ENCODE peak calls at places on chromosomes 5 and 9, in eight cellular contexts. One of them, this sample, is unnamed.

GRCh38 chr9:70195456-70195855 is 63.3 kb upstream of the SMC5 start:
- DNase-seq in AG04450: no peak
- DNase-seq in Caco-2: no peak
- DNase-seq in right lobe of liver: no peak
- DNase-seq in activated T-helper 1 cell treated with anti-CD3 and anti-CD28 coated beads, Interleukin-2, amount 50 U/mL, for 16 hours: no peak
- DNase-seq in HT1080: no peak
- DNase-seq in stimulated activated CD4-positive, alpha-beta T cell treated with anti-CD3 and anti-CD28 coated beads, TNF-alpha, amount 100 ng/mL, for 48 hours: no peak
- DNase-seq in coronary artery: no peak
- DNase-seq in this sample: no peak

GRCh38 chr5:97162045-97162444 is 19.6 kb upstream of the LIX1 start:
- DNase-seq in AG04450: peak
- DNase-seq in Caco-2: peak
- DNase-seq in right lobe of liver: no peak
- DNase-seq in activated T-helper 1 cell treated with anti-CD3 and anti-CD28 coated beads, Interleukin-2, amount 50 U/mL, for 16 hours: no peak
- DNase-seq in HT1080: peak
- DNase-seq in stimulated activated CD4-positive, alpha-beta T cell treated with anti-CD3 and anti-CD28 coated beads, TNF-alpha, amount 100 ng/mL, for 48 hours: peak
- DNase-seq in coronary artery: no peak
- DNase-seq in this sample: no peak

GRCh38 chr9:113523421-113524141 is 60.1 kb downstream of the RGS3 start:
- DNase-seq in AG04450: no peak
- DNase-seq in Caco-2: no peak
- DNase-seq in right lobe of liver: peak
- DNase-seq in activated T-helper 1 cell treated with anti-CD3 and anti-CD28 coated beads, Interleukin-2, amount 50 U/mL, for 16 hours: peak
- DNase-seq in HT1080: peak
- DNase-seq in stimulated activated CD4-positive, alpha-beta T cell treated with anti-CD3 and anti-CD28 coated beads, TNF-alpha, amount 100 ng/mL, for 48 hours: peak
- DNase-seq in coronary artery: no peak
- DNase-seq in this sample: peak

GRCh38 chr5:32387176-32387575 is 57.4 kb downstream of the ZFR start:
- DNase-seq in AG04450: no peak
- DNase-seq in Caco-2: no peak
- DNase-seq in right lobe of liver: no peak
- DNase-seq in activated T-helper 1 cell treated with anti-CD3 and anti-CD28 coated beads, Interleukin-2, amount 50 U/mL, for 16 hours: no peak
- DNase-seq in HT1080: no peak
- DNase-seq in stimulated activated CD4-positive, alpha-beta T cell treated with anti-CD3 and anti-CD28 coated beads, TNF-alpha, amount 100 ng/mL, for 48 hours: no peak
- DNase-seq in coronary artery: no peak
- DNase-seq in this sample: no peak

GRCh38 chr9:112097712-112098688 is 77.1 kb downstream of the SUSD1 start:
- DNase-seq in AG04450: peak
- DNase-seq in Caco-2: peak
- DNase-seq in right lobe of liver: no peak
- DNase-seq in activated T-helper 1 cell treated with anti-CD3 and anti-CD28 coated beads, Interleukin-2, amount 50 U/mL, for 16 hours: peak
- DNase-seq in HT1080: peak
- DNase-seq in stimulated activated CD4-positive, alpha-beta T cell treated with anti-CD3 and anti-CD28 coated beads, TNF-alpha, amount 100 ng/mL, for 48 hours: peak
- DNase-seq in coronary artery: no peak
- DNase-seq in this sample: peak

GRCh38 chr5:673837-674629 is 19.1 kb downstream of the TPPP start:
- DNase-seq in AG04450: no peak
- DNase-seq in Caco-2: no peak
- DNase-seq in right lobe of liver: peak
- DNase-seq in activated T-helper 1 cell treated with anti-CD3 and anti-CD28 coated beads, Interleukin-2, amount 50 U/mL, for 16 hours: no peak
- DNase-seq in HT1080: no peak
- DNase-seq in stimulated activated CD4-positive, alpha-beta T cell treated with anti-CD3 and anti-CD28 coated beads, TNF-alpha, amount 100 ng/mL, for 48 hours: no peak
- DNase-seq in coronary artery: no peak
- DNase-seq in this sample: no peak

GRCh38 chr5:55096860-55097259 is 5.6 kb upstream of the GZMA start:
- DNase-seq in AG04450: no peak
- DNase-seq in Caco-2: no peak
- DNase-seq in right lobe of liver: no peak
- DNase-seq in activated T-helper 1 cell treated with anti-CD3 and anti-CD28 coated beads, Interleukin-2, amount 50 U/mL, for 16 hours: no peak
- DNase-seq in HT1080: no peak
- DNase-seq in stimulated activated CD4-positive, alpha-beta T cell treated with anti-CD3 and anti-CD28 coated beads, TNF-alpha, amount 100 ng/mL, for 48 hours: no peak
- DNase-seq in coronary artery: no peak
- DNase-seq in this sample: no peak

GRCh38 chr9:120710110-120710981 is 3.9 kb downstream of the MEGF9 start:
- DNase-seq in AG04450: no peak
- DNase-seq in Caco-2: no peak
- DNase-seq in right lobe of liver: no peak
- DNase-seq in activated T-helper 1 cell treated with anti-CD3 and anti-CD28 coated beads, Interleukin-2, amount 50 U/mL, for 16 hours: no peak
- DNase-seq in HT1080: no peak
- DNase-seq in stimulated activated CD4-positive, alpha-beta T cell treated with anti-CD3 and anti-CD28 coated beads, TNF-alpha, amount 100 ng/mL, for 48 hours: no peak
- DNase-seq in coronary artery: no peak
- DNase-seq in this sample: peak

GRCh38 chr5:180172447-180173197 is 36.4 kb downstream of the RASGEF1C start:
- DNase-seq in AG04450: no peak
- DNase-seq in Caco-2: no peak
- DNase-seq in right lobe of liver: no peak
- DNase-seq in activated T-helper 1 cell treated with anti-CD3 and anti-CD28 coated beads, Interleukin-2, amount 50 U/mL, for 16 hours: no peak
- DNase-seq in HT1080: no peak
- DNase-seq in stimulated activated CD4-positive, alpha-beta T cell treated with anti-CD3 and anti-CD28 coated beads, TNF-alpha, amount 100 ng/mL, for 48 hours: no peak
- DNase-seq in coronary artery: no peak
- DNase-seq in this sample: no peak

GRCh38 chr5:95771892-95772291 is 40.8 kb downstream of the RHOBTB3 start:
- DNase-seq in AG04450: no peak
- DNase-seq in Caco-2: no peak
- DNase-seq in right lobe of liver: no peak
- DNase-seq in activated T-helper 1 cell treated with anti-CD3 and anti-CD28 coated beads, Interleukin-2, amount 50 U/mL, for 16 hours: no peak
- DNase-seq in HT1080: no peak
- DNase-seq in stimulated activated CD4-positive, alpha-beta T cell treated with anti-CD3 and anti-CD28 coated beads, TNF-alpha, amount 100 ng/mL, for 48 hours: no peak
- DNase-seq in coronary artery: no peak
- DNase-seq in this sample: no peak

GRCh38 chr5:134784946-134785620 is 26.5 kb downstream of the DDX46 start:
- DNase-seq in AG04450: no peak
- DNase-seq in Caco-2: no peak
- DNase-seq in right lobe of liver: no peak
- DNase-seq in activated T-helper 1 cell treated with anti-CD3 and anti-CD28 coated beads, Interleukin-2, amount 50 U/mL, for 16 hours: no peak
- DNase-seq in HT1080: no peak
- DNase-seq in stimulated activated CD4-positive, alpha-beta T cell treated with anti-CD3 and anti-CD28 coated beads, TNF-alpha, amount 100 ng/mL, for 48 hours: no peak
- DNase-seq in coronary artery: no peak
- DNase-seq in this sample: no peak

GRCh38 chr5:78984020-78984610 is 995 bp downstream of the ARSB start:
- DNase-seq in AG04450: no peak
- DNase-seq in Caco-2: no peak
- DNase-seq in right lobe of liver: no peak
- DNase-seq in activated T-helper 1 cell treated with anti-CD3 and anti-CD28 coated beads, Interleukin-2, amount 50 U/mL, for 16 hours: no peak
- DNase-seq in HT1080: peak
- DNase-seq in stimulated activated CD4-positive, alpha-beta T cell treated with anti-CD3 and anti-CD28 coated beads, TNF-alpha, amount 100 ng/mL, for 48 hours: no peak
- DNase-seq in coronary artery: no peak
- DNase-seq in this sample: no peak

GRCh38 chr9:137592767-137593166 is 2.5 kb upstream of the ZMYND19 start:
- DNase-seq in AG04450: no peak
- DNase-seq in Caco-2: no peak
- DNase-seq in right lobe of liver: no peak
- DNase-seq in activated T-helper 1 cell treated with anti-CD3 and anti-CD28 coated beads, Interleukin-2, amount 50 U/mL, for 16 hours: no peak
- DNase-seq in HT1080: no peak
- DNase-seq in stimulated activated CD4-positive, alpha-beta T cell treated with anti-CD3 and anti-CD28 coated beads, TNF-alpha, amount 100 ng/mL, for 48 hours: no peak
- DNase-seq in coronary artery: no peak
- DNase-seq in this sample: no peak

GRCh38 chr9:95502248-95502647 is 14.5 kb downstream of the PTCH1 start:
- DNase-seq in AG04450: no peak
- DNase-seq in Caco-2: no peak
- DNase-seq in right lobe of liver: no peak
- DNase-seq in activated T-helper 1 cell treated with anti-CD3 and anti-CD28 coated beads, Interleukin-2, amount 50 U/mL, for 16 hours: no peak
- DNase-seq in HT1080: no peak
- DNase-seq in stimulated activated CD4-positive, alpha-beta T cell treated with anti-CD3 and anti-CD28 coated beads, TNF-alpha, amount 100 ng/mL, for 48 hours: no peak
- DNase-seq in coronary artery: no peak
- DNase-seq in this sample: no peak

GRCh38 chr5:172616136-172616535 is 24.9 kb upstream of the NEURL1B start:
- DNase-seq in AG04450: no peak
- DNase-seq in Caco-2: no peak
- DNase-seq in right lobe of liver: no peak
- DNase-seq in activated T-helper 1 cell treated with anti-CD3 and anti-CD28 coated beads, Interleukin-2, amount 50 U/mL, for 16 hours: no peak
- DNase-seq in HT1080: no peak
- DNase-seq in stimulated activated CD4-positive, alpha-beta T cell treated with anti-CD3 and anti-CD28 coated beads, TNF-alpha, amount 100 ng/mL, for 48 hours: no peak
- DNase-seq in coronary artery: no peak
- DNase-seq in this sample: no peak

GRCh38 chr5:57010786-57011185 is 58.9 kb upstream of the MIER3 start:
- DNase-seq in AG04450: no peak
- DNase-seq in Caco-2: no peak
- DNase-seq in right lobe of liver: no peak
- DNase-seq in activated T-helper 1 cell treated with anti-CD3 and anti-CD28 coated beads, Interleukin-2, amount 50 U/mL, for 16 hours: no peak
- DNase-seq in HT1080: no peak
- DNase-seq in stimulated activated CD4-positive, alpha-beta T cell treated with anti-CD3 and anti-CD28 coated beads, TNF-alpha, amount 100 ng/mL, for 48 hours: no peak
- DNase-seq in coronary artery: no peak
- DNase-seq in this sample: no peak

GRCh38 chr5:177094224-177095087 is 7.7 kb downstream of the FGFR4 start:
- DNase-seq in AG04450: peak
- DNase-seq in Caco-2: peak
- DNase-seq in right lobe of liver: peak
- DNase-seq in activated T-helper 1 cell treated with anti-CD3 and anti-CD28 coated beads, Interleukin-2, amount 50 U/mL, for 16 hours: no peak
- DNase-seq in HT1080: no peak
- DNase-seq in stimulated activated CD4-positive, alpha-beta T cell treated with anti-CD3 and anti-CD28 coated beads, TNF-alpha, amount 100 ng/mL, for 48 hours: no peak
- DNase-seq in coronary artery: peak
- DNase-seq in this sample: no peak

GRCh38 chr9:126953089-126953809 is 38.7 kb downstream of the RALGPS1 start:
- DNase-seq in AG04450: peak
- DNase-seq in Caco-2: no peak
- DNase-seq in right lobe of liver: no peak
- DNase-seq in activated T-helper 1 cell treated with anti-CD3 and anti-CD28 coated beads, Interleukin-2, amount 50 U/mL, for 16 hours: no peak
- DNase-seq in HT1080: no peak
- DNase-seq in stimulated activated CD4-positive, alpha-beta T cell treated with anti-CD3 and anti-CD28 coated beads, TNF-alpha, amount 100 ng/mL, for 48 hours: no peak
- DNase-seq in coronary artery: no peak
- DNase-seq in this sample: no peak

GRCh38 chr5:151020304-151021031 is at the start of gene GPX3:
- DNase-seq in AG04450: no peak
- DNase-seq in Caco-2: peak
- DNase-seq in right lobe of liver: peak
- DNase-seq in activated T-helper 1 cell treated with anti-CD3 and anti-CD28 coated beads, Interleukin-2, amount 50 U/mL, for 16 hours: no peak
- DNase-seq in HT1080: no peak
- DNase-seq in stimulated activated CD4-positive, alpha-beta T cell treated with anti-CD3 and anti-CD28 coated beads, TNF-alpha, amount 100 ng/mL, for 48 hours: no peak
- DNase-seq in coronary artery: peak
- DNase-seq in this sample: no peak

GRCh38 chr9:86783884-86784283 is 163.4 kb downstream of the GAS1 start:
- DNase-seq in AG04450: peak
- DNase-seq in Caco-2: no peak
- DNase-seq in right lobe of liver: no peak
- DNase-seq in activated T-helper 1 cell treated with anti-CD3 and anti-CD28 coated beads, Interleukin-2, amount 50 U/mL, for 16 hours: no peak
- DNase-seq in HT1080: no peak
- DNase-seq in stimulated activated CD4-positive, alpha-beta T cell treated with anti-CD3 and anti-CD28 coated beads, TNF-alpha, amount 100 ng/mL, for 48 hours: no peak
- DNase-seq in coronary artery: no peak
- DNase-seq in this sample: no peak

GRCh38 chr5:98772415-98773213 is 849 bp upstream of the RGMB start:
- DNase-seq in AG04450: no peak
- DNase-seq in Caco-2: peak
- DNase-seq in right lobe of liver: peak
- DNase-seq in activated T-helper 1 cell treated with anti-CD3 and anti-CD28 coated beads, Interleukin-2, amount 50 U/mL, for 16 hours: peak
- DNase-seq in HT1080: no peak
- DNase-seq in stimulated activated CD4-positive, alpha-beta T cell treated with anti-CD3 and anti-CD28 coated beads, TNF-alpha, amount 100 ng/mL, for 48 hours: peak
- DNase-seq in coronary artery: no peak
- DNase-seq in this sample: no peak

GRCh38 chr9:4238522-4238921 is 61.3 kb downstream of the GLIS3 start:
- DNase-seq in AG04450: no peak
- DNase-seq in Caco-2: no peak
- DNase-seq in right lobe of liver: no peak
- DNase-seq in activated T-helper 1 cell treated with anti-CD3 and anti-CD28 coated beads, Interleukin-2, amount 50 U/mL, for 16 hours: no peak
- DNase-seq in HT1080: peak
- DNase-seq in stimulated activated CD4-positive, alpha-beta T cell treated with anti-CD3 and anti-CD28 coated beads, TNF-alpha, amount 100 ng/mL, for 48 hours: no peak
- DNase-seq in coronary artery: no peak
- DNase-seq in this sample: no peak

GRCh38 chr5:12343543-12343942 is 439.3 kb upstream of the CTNND2 start:
- DNase-seq in AG04450: no peak
- DNase-seq in Caco-2: no peak
- DNase-seq in right lobe of liver: no peak
- DNase-seq in activated T-helper 1 cell treated with anti-CD3 and anti-CD28 coated beads, Interleukin-2, amount 50 U/mL, for 16 hours: no peak
- DNase-seq in HT1080: no peak
- DNase-seq in stimulated activated CD4-positive, alpha-beta T cell treated with anti-CD3 and anti-CD28 coated beads, TNF-alpha, amount 100 ng/mL, for 48 hours: no peak
- DNase-seq in coronary artery: no peak
- DNase-seq in this sample: no peak

GRCh38 chr5:145101246-145101645 is 733.9 kb downstream of the PRELID2 start:
- DNase-seq in AG04450: no peak
- DNase-seq in Caco-2: peak
- DNase-seq in right lobe of liver: no peak
- DNase-seq in activated T-helper 1 cell treated with anti-CD3 and anti-CD28 coated beads, Interleukin-2, amount 50 U/mL, for 16 hours: no peak
- DNase-seq in HT1080: no peak
- DNase-seq in stimulated activated CD4-positive, alpha-beta T cell treated with anti-CD3 and anti-CD28 coated beads, TNF-alpha, amount 100 ng/mL, for 48 hours: no peak
- DNase-seq in coronary artery: no peak
- DNase-seq in this sample: no peak